ENCODE peak calls at places on chromosomes 5 and 9, in six cellular contexts. H is IMR-90, T is HCT116, O is A549, Y is HepG2, P is H1. E is an unnamed sample.

GRCh38 chr5:62168882-62169281 is 137.1 kb upstream of the KIF2A start:
- DNase-seq in H (no peak), T (no peak), O (no peak), Y (no peak), P (no peak), E (no peak)

GRCh38 chr5:136036293-136036911 is 7.6 kb downstream of the TGFBI start:
- DNase-seq in H (no peak), T (no peak), O (no peak), Y (no peak), P (no peak), E (no peak)

GRCh38 chr9:135423725-135424124 is 55.9 kb upstream of the PPP1R26 start:
- DNase-seq in H (no peak), T (no peak), O (no peak), Y (no peak), P (no peak), E (no peak)

GRCh38 chr9:112348257-112348992 is 15.0 kb upstream of the PTBP3 start:
- DNase-seq in H (peak), T (no peak), O (peak), Y (peak), P (no peak), E (peak)

GRCh38 chr5:68545636-68546325 is 330.2 kb downstream of the PIK3R1 start:
- DNase-seq in H (no peak), T (no peak), O (no peak), Y (no peak), P (no peak), E (no peak)

GRCh38 chr5:163172540-163173337 is 264.7 kb upstream of the CCNG1 start:
- DNase-seq in H (no peak), T (no peak), O (no peak), Y (no peak), P (no peak), E (no peak)

GRCh38 chr9:129323376-129323998 is 145.4 kb upstream of the IER5L start:
- DNase-seq in H (no peak), T (no peak), O (no peak), Y (no peak), P (no peak), E (no peak)

GRCh38 chr9:94554439-94555331 is at the start of gene PCAT7:
- DNase-seq in H (no peak), T (peak), O (peak), Y (peak), P (peak), E (peak)

GRCh38 chr5:100647461-100648230 is 112.5 kb downstream of the FAM174A start:
- DNase-seq in H (no peak), T (no peak), O (no peak), Y (no peak), P (no peak), E (peak)

GRCh38 chr9:134026981-134027380 is 1.7 kb downstream of the BRD3OS start:
- DNase-seq in H (no peak), T (no peak), O (no peak), Y (no peak), P (no peak), E (no peak)

GRCh38 chr5:148011407-148012124 is 52.2 kb upstream of the SPINK5 start:
- DNase-seq in H (peak), T (peak), O (no peak), Y (no peak), P (no peak), E (peak)

GRCh38 chr5:181028032-181028819 is 11.8 kb upstream of the BTNL9 start:
- DNase-seq in H (no peak), T (peak), O (peak), Y (no peak), P (peak), E (no peak)

GRCh38 chr5:148583421-148583965 is 70.8 kb downstream of the HTR4 start:
- DNase-seq in H (no peak), T (no peak), O (no peak), Y (no peak), P (no peak), E (no peak)

GRCh38 chr5:66161356-66161755 is 17.3 kb downstream of the SREK1 start:
- DNase-seq in H (no peak), T (no peak), O (no peak), Y (no peak), P (no peak), E (no peak)
- H3K27ac ChIP-seq in H (no peak), T (no peak), O (no peak), Y (no peak), P (no peak), E (no peak)

GRCh38 chr5:177133119-177133844 is at the start of gene NSD1:
- DNase-seq in H (peak), T (no peak), O (peak), Y (no peak), P (peak), E (peak)
- TF ChIP-seq POLR2A in H (no peak), T (peak), O (peak), Y (no peak), P (peak), E (peak)

DNA sequence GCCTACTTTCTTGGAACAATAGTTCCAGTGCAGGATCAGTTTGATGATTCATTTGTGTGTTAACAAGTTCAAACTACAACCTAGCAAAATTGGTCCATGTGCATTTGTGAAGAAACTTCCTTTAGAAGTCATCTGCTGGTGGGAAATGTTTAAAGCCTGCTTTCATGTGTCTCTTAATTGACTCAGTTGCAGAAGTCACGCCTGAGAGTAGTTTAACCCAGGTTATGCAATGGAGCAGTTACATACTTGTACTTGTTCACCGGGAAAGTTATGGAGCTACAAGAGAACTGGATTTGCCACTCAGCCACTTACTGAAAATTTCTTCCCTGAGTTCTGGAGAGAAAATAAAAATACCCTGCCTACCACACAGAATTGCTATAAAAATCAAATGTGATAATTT is 1397.8 kb downstream of the PTPRD start:
- DNase-seq in H (no peak), T (no peak), O (no peak), Y (no peak), P (no peak), E (no peak)
- H3K4me2 ChIP-seq in H (no peak), T (no peak), O (no peak), Y (no peak), P (no peak), E (no peak)

GRCh38 chr5:43433381-43433780 is 21.2 kb upstream of the CCL28 start:
- DNase-seq in H (no peak), T (no peak), O (no peak), Y (peak), P (no peak), E (no peak)
- H3K27ac ChIP-seq in H (no peak), T (no peak), O (peak), Y (no peak), P (no peak), E (no peak)

GRCh38 chr5:103119765-103120606 is at the start of the genes GIN1 and PPIP5K2:
- DNase-seq in H (peak), T (peak), O (peak), Y (peak), P (peak), E (peak)
- TF ChIP-seq POLR2A in H (peak), T (peak), O (peak), Y (peak), P (peak), E (peak)

GRCh38 chr9:77514886-77515711 is 133.0 kb downstream of the GNA14 start:
- DNase-seq in H (no peak), T (no peak), O (no peak), Y (peak), P (no peak), E (peak)

GRCh38 chr9:77512876-77513275 is 135.2 kb downstream of the GNA14 start:
- DNase-seq in H (no peak), T (no peak), O (no peak), Y (peak), P (no peak), E (peak)

GRCh38 chr9:77507212-77507961 is 140.7 kb downstream of the GNA14 start:
- DNase-seq in H (no peak), T (no peak), O (no peak), Y (no peak), P (no peak), E (peak)

GRCh38 chr9:77513457-77513856 is 134.7 kb downstream of the GNA14 start:
- DNase-seq in H (no peak), T (no peak), O (no peak), Y (no peak), P (no peak), E (no peak)

GRCh38 chr9:77511525-77511924 is 136.6 kb downstream of the GNA14 start:
- DNase-seq in H (no peak), T (no peak), O (no peak), Y (no peak), P (no peak), E (no peak)
- H3K4me2 ChIP-seq in H (no peak), T (no peak), O (no peak), Y (no peak), P (no peak), E (no peak)

GRCh38 chr5:5483880-5484595 is 61.6 kb downstream of the ICE1 start:
- DNase-seq in H (peak), T (no peak), O (no peak), Y (no peak), P (no peak), E (no peak)

GRCh38 chr5:5480481-5481111 is 58.1 kb downstream of the ICE1 start:
- DNase-seq in H (no peak), T (no peak), O (no peak), Y (no peak), P (no peak), E (no peak)

GRCh38 chr5:5483350-5483749 is 60.9 kb downstream of the ICE1 start:
- DNase-seq in H (no peak), T (no peak), O (no peak), Y (no peak), P (no peak), E (no peak)

GRCh38 chr5:5481206-5481605 is 58.7 kb downstream of the ICE1 start:
- DNase-seq in H (no peak), T (no peak), O (no peak), Y (no peak), P (no peak), E (no peak)

DNA sequence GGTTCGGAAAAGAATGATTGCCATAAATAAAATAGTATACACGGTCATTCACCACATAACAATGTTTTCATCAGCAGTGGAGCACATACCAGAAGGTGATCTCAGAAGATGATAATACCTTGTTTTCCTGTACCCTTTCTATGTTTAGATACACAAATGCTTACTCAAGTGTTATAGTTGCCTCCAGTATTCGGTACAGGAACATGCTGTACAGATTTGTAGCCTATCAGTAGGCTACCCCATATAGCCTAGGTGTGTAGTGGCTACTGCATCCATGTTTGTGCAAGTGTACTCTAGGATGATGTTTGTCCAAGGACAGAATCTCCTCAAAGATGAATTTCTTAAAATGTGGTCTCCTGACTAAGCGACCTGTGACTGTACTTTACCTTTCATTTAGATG is 59.2 kb downstream of the ICE1 start:
- DNase-seq in H (no peak), T (no peak), O (no peak), Y (no peak), P (no peak), E (no peak)
- H3K27ac ChIP-seq in H (no peak), T (no peak), O (no peak), Y (no peak), P (no peak), E (no peak)

GRCh38 chr9:88535226-88535931 is 401 bp downstream of the NXNL2 start:
- DNase-seq in H (no peak), T (no peak), O (no peak), Y (no peak), P (no peak), E (no peak)

GRCh38 chr9:88535932-88536324 is 950 bp downstream of the NXNL2 start:
- DNase-seq in H (peak), T (no peak), O (no peak), Y (no peak), P (no peak), E (no peak)

GRCh38 chr9:88534456-88535225 is at the start of gene NXNL2:
- DNase-seq in H (peak), T (peak), O (peak), Y (no peak), P (no peak), E (peak)

GRCh38 chr9:88532320-88532719 is 2.7 kb upstream of the NXNL2 start:
- DNase-seq in H (peak), T (no peak), O (peak), Y (no peak), P (peak), E (peak)

DNA sequence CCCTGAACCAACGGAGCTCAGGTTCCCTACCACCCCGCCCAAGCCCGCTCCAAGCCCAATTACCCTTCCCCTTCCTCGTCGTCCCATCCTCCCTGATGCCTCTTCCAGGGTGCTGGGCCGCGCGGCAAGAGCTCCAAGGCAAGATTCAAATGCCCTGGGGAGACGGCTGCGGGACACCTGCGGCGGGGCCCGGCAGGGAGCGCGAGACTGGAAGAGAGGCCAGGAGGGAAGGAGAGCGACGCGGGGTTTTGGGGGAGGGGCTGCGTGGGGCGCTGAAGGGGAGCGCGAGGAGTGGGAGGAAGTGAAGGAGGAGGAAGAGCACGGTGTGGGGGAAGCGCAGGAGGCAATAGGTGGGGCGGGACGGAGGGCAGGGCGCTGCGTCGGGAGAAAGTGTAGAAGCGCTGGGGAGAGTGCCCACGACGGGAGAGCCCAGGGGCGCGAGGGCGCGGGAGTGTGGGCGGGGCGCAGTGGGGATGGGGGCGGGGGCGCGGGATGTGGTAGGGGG is 975 bp upstream of the NXNL2 start:
- DNase-seq in H (peak), T (no peak), O (peak), Y (no peak), P (no peak), E (peak)
- TF ChIP-seq POLR2A in H (peak), T (no peak), O (no peak), Y (no peak), P (no peak), E (no peak)

E was measured in endothelial cell of umbilical vein.